ENCODE peak calls at places on chromosome 2, in five cellular contexts. W, B, G, K and E are unnamed samples.

GRCh38 chr2:44203542-44203941 is 34.9 kb downstream of the PPM1B start:
- DNase-seq in W (no peak), B (no peak), G (no peak), K (no peak), E (no peak)

GRCh38 chr2:27298391-27299080 is 9.7 kb downstream of the UCN start:
- DNase-seq in W (peak), B (no peak), G (no peak), K (no peak), E (peak)

GRCh38 chr2:57876313-57876712 is 170.3 kb upstream of the VRK2 start:
- DNase-seq in W (no peak), B (no peak), G (no peak), K (no peak), E (no peak)

GRCh38 chr2:232576995-232577394 is 26.5 kb downstream of the EIF4E2 start:
- DNase-seq in W (no peak), B (no peak), G (no peak), K (no peak), E (no peak)

GRCh38 chr2:136210822-136211221 is 92.9 kb upstream of the CXCR4 start:
- DNase-seq in W (no peak), B (no peak), G (no peak), K (no peak), E (no peak)

GRCh38 chr2:216548901-216549321 is 50.3 kb downstream of the RPL37A start:
- DNase-seq in W (no peak), B (no peak), G (no peak), K (no peak), E (no peak)

GRCh38 chr2:54372361-54372760 is 83.8 kb upstream of the SPTBN1 start:
- DNase-seq in W (no peak), B (no peak), G (no peak), K (no peak), E (no peak)

GRCh38 chr2:102597788-102598187 is 21.6 kb upstream of the SLC9A2 start:
- DNase-seq in W (no peak), B (no peak), G (no peak), K (no peak), E (no peak)

GRCh38 chr2:238790877-238791276 is 57.0 kb upstream of the TWIST2 start:
- DNase-seq in W (no peak), B (no peak), G (no peak), K (no peak), E (no peak)

GRCh38 chr2:180790891-180791290 is 189.5 kb upstream of the UBE2E3 start:
- DNase-seq in W (no peak), B (no peak), G (no peak), K (no peak), E (no peak)

GRCh38 chr2:176177580-176178270 is 10.7 kb upstream of the HOXD1 start:
- DNase-seq in W (peak), B (no peak), G (no peak), K (no peak), E (no peak)

GRCh38 chr2:152890746-152891145 is 172.3 kb downstream of the ARL6IP6 start:
- DNase-seq in W (no peak), B (no peak), G (no peak), K (no peak), E (no peak)

GRCh38 chr2:100200985-100201384 is 58.6 kb upstream of the AFF3 start:
- DNase-seq in W (no peak), B (no peak), G (no peak), K (no peak), E (no peak)

GRCh38 chr2:40130251-40130994 is 321.5 kb downstream of the SLC8A1 start:
- DNase-seq in W (no peak), B (peak), G (no peak), K (no peak), E (no peak)

GRCh38 chr2:168210216-168210897 is 37.0 kb downstream of the STK39 start:
- DNase-seq in W (no peak), B (no peak), G (no peak), K (no peak), E (no peak)

GRCh38 chr2:30268296-30268871 is 37.0 kb downstream of the LBH start:
- DNase-seq in W (no peak), B (no peak), G (no peak), K (no peak), E (no peak)

GRCh38 chr2:133458280-133458679 is 110.0 kb downstream of the NCKAP5 start:
- DNase-seq in W (no peak), B (no peak), G (no peak), K (no peak), E (no peak)

GRCh38 chr2:20935168-20935567 is 108.7 kb downstream of the APOB start:
- DNase-seq in W (no peak), B (peak), G (no peak), K (no peak), E (no peak)

GRCh38 chr2:216222650-216223352 is 113.7 kb downstream of the XRCC5 start:
- DNase-seq in W (no peak), B (no peak), G (peak), K (no peak), E (no peak)

GRCh38 chr2:229408356-229408755 is 137.3 kb upstream of the PID1 start:
- DNase-seq in W (no peak), B (peak), G (no peak), K (peak), E (no peak)

GRCh38 chr2:229408982-229409381 is 137.9 kb upstream of the PID1 start:
- DNase-seq in W (no peak), B (no peak), G (no peak), K (no peak), E (no peak)

GRCh38 chr2:229410946-229411345 is 139.9 kb upstream of the PID1 start:
- DNase-seq in W (no peak), B (no peak), G (no peak), K (no peak), E (no peak)

GRCh38 chr2:229410312-229410711 is 139.2 kb upstream of the PID1 start:
- DNase-seq in W (no peak), B (no peak), G (no peak), K (no peak), E (no peak)

DNA sequence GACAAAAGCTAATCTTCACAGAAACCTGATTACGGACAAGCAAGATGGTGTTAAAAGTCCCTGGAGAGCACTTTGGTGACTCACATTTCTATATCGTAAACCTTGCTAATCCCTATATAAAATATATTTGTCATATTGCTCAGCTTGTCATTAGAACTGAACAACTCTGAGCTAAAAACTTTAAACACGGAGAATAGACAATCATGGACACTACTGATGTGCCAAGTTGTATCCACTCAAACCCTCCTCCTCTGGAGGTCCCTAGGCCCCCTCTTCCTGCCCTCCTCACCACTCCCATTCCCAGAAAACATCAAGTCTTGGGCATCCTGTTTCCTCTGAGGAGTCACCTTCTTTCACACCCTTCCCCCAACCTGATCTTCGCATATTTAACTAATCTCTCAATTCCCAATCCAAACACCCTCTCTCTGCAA is 138.7 kb upstream of the PID1 start:
- DNase-seq in W (no peak), B (no peak), G (no peak), K (no peak), E (no peak)
- H3K27ac ChIP-seq in W (no peak), B (peak), G (no peak), K (no peak), E (no peak)

GRCh38 chr2:205650931-205651330 is 31.4 kb upstream of the NRP2 start:
- DNase-seq in W (no peak), B (no peak), G (no peak), K (no peak), E (no peak)
- H3K27ac ChIP-seq in W (no peak), B (no peak), G (no peak), K (no peak), E (no peak)

DNA sequence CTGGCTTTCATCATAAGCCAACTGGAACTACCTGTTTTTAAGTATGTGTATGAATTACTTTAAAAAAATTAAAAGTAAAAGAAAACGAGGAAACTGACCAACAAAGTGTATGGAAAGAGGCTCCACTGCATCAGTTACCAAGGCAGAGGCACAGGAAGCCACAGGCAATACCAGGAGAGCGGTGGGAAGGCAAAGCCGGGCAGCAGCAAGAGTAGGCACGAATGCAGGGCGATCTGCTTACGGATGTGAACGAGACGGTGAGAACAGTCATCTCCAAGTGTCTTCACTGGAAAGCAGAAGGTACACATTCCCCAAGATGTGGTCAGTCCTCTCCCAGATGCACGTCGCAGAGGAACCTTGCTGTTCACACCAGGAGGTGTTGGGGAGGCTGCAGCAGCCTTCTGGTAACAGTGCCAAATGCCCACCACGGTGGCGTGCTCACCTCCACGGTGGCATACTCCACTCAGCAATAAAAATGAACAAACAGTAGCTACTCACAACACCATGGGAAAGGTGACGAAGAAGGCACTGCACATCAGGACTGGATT is 43.1 kb downstream of the HS6ST1 start:
- DNase-seq in W (no peak), B (no peak), G (no peak), K (no peak), E (peak)
- H3K27ac ChIP-seq in W (no peak), B (no peak), G (no peak), K (no peak), E (no peak)

GRCh38 chr2:8279506-8279905 is 402.4 kb upstream of the ID2 start:
- DNase-seq in W (no peak), B (no peak), G (no peak), K (no peak), E (no peak)
- H3K27ac ChIP-seq in W (no peak), B (no peak), G (no peak), K (no peak), E (no peak)

DNA sequence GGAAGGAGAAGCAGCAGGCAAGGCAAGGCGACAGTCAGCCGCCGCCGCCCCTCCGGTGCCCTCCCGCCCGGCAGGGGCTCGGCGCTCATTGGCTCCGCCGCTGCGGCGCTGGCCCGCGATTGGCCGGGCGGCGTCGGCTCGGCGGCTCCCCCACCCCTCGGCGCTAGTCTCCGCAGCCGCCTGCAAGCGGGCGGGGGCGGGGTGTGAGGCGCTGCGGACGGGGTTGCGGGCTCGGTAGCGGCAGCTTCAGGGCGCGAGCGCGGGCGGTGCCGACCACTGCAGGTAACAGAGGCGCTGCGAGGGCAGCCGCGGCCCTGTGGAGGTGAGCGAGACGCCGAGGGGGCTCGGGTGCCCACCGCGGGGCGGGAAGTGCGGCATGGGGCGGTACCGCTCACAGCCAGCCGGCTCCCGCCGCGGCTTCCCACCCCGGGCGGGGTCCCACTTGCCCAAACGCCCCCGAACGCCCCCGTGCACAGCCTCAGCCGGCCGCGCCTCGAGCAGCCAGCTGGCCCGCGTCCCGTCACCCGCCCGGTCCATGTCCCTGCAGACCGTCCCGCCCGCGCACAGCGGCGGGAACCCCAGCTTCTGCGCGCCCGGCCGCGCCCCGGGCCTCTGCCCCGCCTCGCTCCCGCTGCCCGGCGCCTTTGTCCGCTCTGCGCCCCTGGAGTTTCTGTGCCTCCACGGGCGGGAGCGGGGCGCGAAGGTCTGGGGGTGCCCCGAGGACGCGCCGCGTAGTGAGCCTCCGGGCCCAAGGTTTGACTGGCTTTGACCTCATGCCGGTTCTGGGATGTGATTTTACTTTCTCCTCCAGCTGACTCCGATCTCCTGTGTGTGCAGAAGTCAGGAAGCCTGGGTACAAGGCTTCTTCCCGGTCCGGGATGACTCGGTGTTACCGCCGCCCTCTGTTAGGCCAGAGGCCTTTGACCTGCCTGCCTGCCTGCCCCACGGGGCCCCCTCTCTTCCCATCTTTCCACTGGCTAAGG is at the start of gene SANBR:
- DNase-seq in W (peak), B (peak), G (peak), K (peak), E (peak)
- H3K27ac ChIP-seq in W (peak), B (peak), G (peak), K (peak), E (peak)

GRCh38 chr2:65278450-65279030 is 50.9 kb downstream of the ACTR2 start:
- DNase-seq in W (no peak), B (no peak), G (no peak), K (no peak), E (no peak)

GRCh38 chr2:65281626-65282351 is 54.2 kb downstream of the ACTR2 start:
- DNase-seq in W (no peak), B (no peak), G (no peak), K (no peak), E (no peak)

GRCh38 chr2:65279756-65280155 is 52.1 kb downstream of the ACTR2 start:
- DNase-seq in W (no peak), B (no peak), G (no peak), K (no peak), E (no peak)

GRCh38 chr2:65277791-65278449 is 50.3 kb downstream of the ACTR2 start:
- DNase-seq in W (no peak), B (no peak), G (no peak), K (peak), E (no peak)

GRCh38 chr2:65282492-65283053 is 54.9 kb downstream of the ACTR2 start:
- DNase-seq in W (no peak), B (no peak), G (no peak), K (no peak), E (no peak)
- H3K27ac ChIP-seq in W (no peak), B (no peak), G (no peak), K (no peak), E (no peak)

GRCh38 chr2:96340493-96341414 is 5.2 kb downstream of the NCAPH start:
- DNase-seq in W (no peak), B (no peak), G (no peak), K (no peak), E (no peak)
- H3K27ac ChIP-seq in W (no peak), B (no peak), G (peak), K (no peak), E (peak)

GRCh38 chr2:36380624-36381481 is 25.3 kb downstream of the CRIM1 start:
- DNase-seq in W (peak), B (no peak), G (no peak), K (no peak), E (peak)
- H3K27ac ChIP-seq in W (peak), B (no peak), G (no peak), K (no peak), E (peak)

GRCh38 chr2:11742702-11743530 is 3.5 kb upstream of the LPIN1 start:
- DNase-seq in W (peak), B (no peak), G (no peak), K (no peak), E (no peak)
- H3K27ac ChIP-seq in W (no peak), B (no peak), G (no peak), K (no peak), E (no peak)